ENCODE peak calls at places on chromosomes 7 and 10, in seven cellular contexts. K is upper lobe of left lung, F is A549, O is Peyer's patch, J is testis, V is ovary, Q is adrenal gland. T is an unnamed sample.

GRCh38 chr10:110029448-110029847 is 21.7 kb downstream of the ADD3 start:
- DNase-seq in J (no peak), K (no peak), F (no peak), Q (no peak), V (no peak), O (no peak), T (no peak)

GRCh38 chr7:5414876-5415275 is 8.8 kb downstream of the TNRC18 start:
- DNase-seq in F (no peak), O (no peak), V (no peak), Q (no peak), K (no peak), J (peak; percentile 56), T (no peak)

GRCh38 chr7:3747452-3747851 is 446.4 kb downstream of the SDK1 start:
- DNase-seq in F (no peak), J (no peak), K (no peak), O (no peak), V (no peak), Q (no peak), T (no peak)

GRCh38 chr7:152158801-152159587 is 133.5 kb downstream of the GALNT11 start:
- DNase-seq in V (no peak), K (no peak), Q (no peak), J (no peak), F (no peak), O (peak; percentile 52), T (no peak)

GRCh38 chr7:144763291-144763690 is 72.6 kb downstream of the TPK1 start:
- DNase-seq in K (no peak), Q (no peak), O (no peak), V (no peak), J (no peak), F (no peak), T (no peak)

GRCh38 chr7:106312906-106313305 is 28.1 kb upstream of the NAMPT start:
- DNase-seq in F (no peak), J (no peak), V (no peak), Q (no peak), O (no peak), K (no peak), T (no peak)

GRCh38 chr10:86756511-86757109 is at the start of gene BMPR1A:
- DNase-seq in V (peak; percentile 91), Q (peak; percentile 85), J (no peak), O (no peak), K (no peak), F (peak; percentile 90), T (no peak)

GRCh38 chr10:130772056-130772455 is 539.5 kb downstream of the TCERG1L start:
- DNase-seq in O (no peak), J (no peak), K (no peak), V (no peak), F (no peak), Q (no peak), T (no peak)

GRCh38 chr10:4698075-4698474 is 127.9 kb upstream of the AKR1E2 start:
- DNase-seq in O (no peak), Q (no peak), J (peak; percentile 44), F (no peak), K (no peak), V (no peak), T (no peak)

GRCh38 chr7:92730808-92731207 is 105.6 kb downstream of the CDK6 start:
- DNase-seq in J (no peak), O (no peak), F (no peak), V (no peak), K (no peak), Q (no peak), T (no peak)

GRCh38 chr7:46675456-46675855 is 754.4 kb upstream of the IGFBP3 start:
- DNase-seq in O (no peak), Q (no peak), V (no peak), J (no peak), F (no peak), K (no peak), T (no peak)

GRCh38 chr7:47198159-47198558 is 383.8 kb downstream of the TNS3 start:
- DNase-seq in V (no peak), Q (no peak), J (no peak), K (no peak), F (peak; percentile 18), O (no peak), T (no peak)

GRCh38 chr10:130493446-130494198 is 357.4 kb downstream of the GLRX3 start:
- DNase-seq in K (peak; percentile 37), O (no peak), J (no peak), Q (no peak), F (no peak), V (no peak), T (peak; percentile 25)

GRCh38 chr7:107613948-107614347 is 33.9 kb downstream of the BCAP29 start:
- DNase-seq in J (no peak), V (no peak), Q (no peak), O (no peak), K (no peak), F (no peak), T (no peak)

GRCh38 chr7:19108985-19109946 is 8.2 kb downstream of the TWIST1 start:
- DNase-seq in O (no peak), Q (no peak), V (no peak), K (no peak), F (no peak), J (no peak), T (no peak)

GRCh38 chr7:42143605-42144252 is 93.3 kb downstream of the GLI3 start:
- DNase-seq in V (no peak), K (no peak), F (no peak), Q (no peak), O (no peak), J (no peak), T (no peak)

GRCh38 chr7:151426486-151426905 is 13.4 kb downstream of the CRYGN start:
- DNase-seq in Q (peak; percentile 82), V (peak; percentile 95), K (no peak), J (peak; percentile 83), O (no peak), F (peak; percentile 83), T (no peak)

GRCh38 chr7:66016131-66016461 is 34.1 kb upstream of the GUSB start:
- DNase-seq in V (no peak), F (no peak), K (no peak), J (no peak), Q (no peak), O (no peak), T (no peak)

GRCh38 chr10:49784631-49785030 is 22.5 kb upstream of the OGDHL start:
- DNase-seq in V (no peak), K (peak; percentile 25), J (no peak), Q (no peak), O (no peak), F (no peak), T (no peak)

GRCh38 chr10:50832171-50832751 is 53.2 kb downstream of the A1CF start:
- DNase-seq in K (no peak), F (no peak), J (no peak), V (no peak), O (no peak), Q (no peak), T (no peak)

GRCh38 chr10:80530251-80530650 is 7.5 kb upstream of the SH2D4B start:
- DNase-seq in V (no peak), J (no peak), O (no peak), F (peak; percentile 79), Q (peak; percentile 49), K (no peak), T (no peak)

GRCh38 chr10:3179174-3179573 is 6.6 kb upstream of the PITRM1 start:
- DNase-seq in O (no peak), V (no peak), Q (no peak), J (no peak), F (no peak), K (no peak), T (no peak)

GRCh38 chr10:26509311-26509710 is 71.2 kb downstream of the APBB1IP start:
- DNase-seq in K (no peak), Q (no peak), O (no peak), F (no peak), V (no peak), J (no peak), T (no peak)

GRCh38 chr7:132690174-132690573 is 113.9 kb upstream of the PLXNA4 start:
- DNase-seq in Q (no peak), V (no peak), O (no peak), K (no peak), J (no peak), F (no peak), T (no peak)

GRCh38 chr7:114930829-114931655 is 9.1 kb downstream of the MDFIC start:
- DNase-seq in V (no peak), O (no peak), Q (no peak), J (no peak), F (no peak), K (no peak), T (no peak)

GRCh38 chr7:149254181-149254858 is 7.7 kb upstream of the ZNF783 start:
- DNase-seq in K (peak; percentile 49), Q (no peak), J (no peak), V (no peak), F (no peak), O (no peak), T (no peak)

GRCh38 chr10:29266641-29267040 is 22.2 kb upstream of the LYZL1 start:
- DNase-seq in F (no peak), Q (no peak), O (no peak), J (no peak), K (no peak), V (no peak), T (no peak)

GRCh38 chr7:118372530-118372929 is 148.0 kb downstream of the ANKRD7 start:
- DNase-seq in O (no peak), J (no peak), Q (no peak), V (no peak), K (no peak), F (no peak), T (no peak)

GRCh38 chr10:18545626-18546025 is 105.8 kb downstream of the NSUN6 start:
- DNase-seq in F (no peak), Q (no peak), O (no peak), K (no peak), V (no peak), J (no peak), T (no peak)

GRCh38 chr7:128409435-128410091 is at the start of gene IMPDH1:
- DNase-seq in K (peak; percentile 100), Q (peak; percentile 82), F (peak; percentile 74), O (peak; percentile 87), J (peak; percentile 91), V (peak; percentile 94), T (peak; percentile 94)
- TF ChIP-seq POLR2A in K (no peak), Q (no peak), F (peak; percentile 83), O (peak; percentile 46), J (no peak), V (peak; percentile 33), T (no peak)

GRCh38 chr10:123454987-123455386 is 211.2 kb upstream of the GPR26 start:
- DNase-seq in J (no peak), K (no peak), F (no peak), V (no peak), O (no peak), Q (no peak), T (no peak)
- TF ChIP-seq CTCF in J (no peak), K (no peak), F (no peak), V (no peak), O (no peak), Q (no peak), T (no peak)

GRCh38 chr7:137007001-137007725 is 138.7 kb downstream of the CHRM2 start:
- DNase-seq in Q (no peak), K (no peak), F (no peak), V (no peak), O (no peak), J (no peak), T (no peak)
- TF ChIP-seq POLR2A in Q (no peak), K (no peak), F (no peak), V (no peak), O (no peak), J (no peak), T (no peak)

DNA sequence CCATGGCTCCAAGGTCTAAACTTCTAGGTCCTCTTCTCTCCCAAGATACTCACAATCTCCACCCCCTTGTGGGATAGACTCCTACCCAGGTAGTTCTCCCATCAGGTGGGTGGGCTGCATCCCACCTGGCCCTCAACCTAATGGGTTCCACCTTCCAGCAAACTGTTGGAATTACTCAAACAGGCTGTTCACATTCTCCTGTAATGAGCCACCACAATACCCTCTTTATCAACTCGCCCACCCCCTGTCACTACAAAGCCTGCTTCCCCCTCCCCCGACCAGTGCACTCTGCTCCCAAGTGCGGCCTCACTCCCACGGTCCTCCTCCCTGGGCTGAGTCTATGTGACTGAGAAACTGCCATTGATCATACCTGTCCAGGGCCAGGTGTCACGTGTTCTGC is 10.4 kb upstream of the HTR5A start:
- DNase-seq in V (no peak), F (no peak), O (no peak), K (no peak), Q (no peak), J (no peak), T (no peak)
- TF ChIP-seq CTCF in V (no peak), F (no peak), O (no peak), K (no peak), Q (no peak), J (no peak), T (no peak)

T was measured in suprapubic skin.